ENCODE peak calls at places on chromosome 11, in eight cellular contexts. O is HFF-Myc, S is BJ, Y is ovary, J is tibial nerve, A is cardiac fibroblast, F is GM12865, T is left ventricle myocardium inferior. W is an unnamed sample.

GRCh38 chr11:87035976-87036583 is 1.7 kb upstream of the TMEM135 start:
- DNase-seq in O (no peak), S (no peak), Y (no peak), J (no peak), A (no peak), F (no peak), T (no peak), W (no peak)

GRCh38 chr11:2923446-2924375 is 5.5 kb downstream of the PHLDA2 start:
- DNase-seq in O (no peak), S (no peak), Y (no peak), J (no peak), A (no peak), F (no peak), T (no peak), W (no peak)

GRCh38 chr11:27656320-27656719 is 43.9 kb downstream of the BDNF start:
- DNase-seq in O (no peak), S (no peak), Y (no peak), J (no peak), A (no peak), F (no peak), T (no peak), W (no peak)

GRCh38 chr11:1075341-1075911 is 752 bp downstream of the MUC2 start:
- DNase-seq in O (no peak), S (no peak), Y (no peak), J (peak; percentile 8), A (no peak), F (no peak), T (no peak), W (no peak)

GRCh38 chr11:74932797-74933196 is 16.1 kb downstream of the XRRA1 start:
- DNase-seq in O (no peak), S (no peak), Y (no peak), J (no peak), A (peak; percentile 83), F (no peak), T (no peak), W (no peak)

GRCh38 chr11:19869466-19869865 is 156.8 kb downstream of the NAV2 start:
- DNase-seq in O (no peak), S (no peak), Y (no peak), J (no peak), A (no peak), F (no peak), T (no peak), W (no peak)

GRCh38 chr11:2807801-2808241 is 77.8 kb downstream of the CDKN1C start:
- DNase-seq in O (no peak), S (no peak), Y (peak; percentile 59), J (peak; percentile 12), A (no peak), F (no peak), T (peak; percentile 15), W (peak; percentile 7)

GRCh38 chr11:73577496-73577917 is 20.4 kb downstream of the FAM168A start:
- DNase-seq in O (peak; percentile 53), S (peak; percentile 33), Y (no peak), J (no peak), A (no peak), F (peak; percentile 29), T (no peak), W (no peak)

GRCh38 chr11:127996825-127997224 is 590.5 kb downstream of the ETS1 start:
- DNase-seq in O (no peak), S (no peak), Y (no peak), J (no peak), A (peak; percentile 81), F (no peak), T (no peak), W (no peak)

GRCh38 chr11:76209671-76209955 is 3.3 kb upstream of the WNT11 start:
- DNase-seq in O (no peak), S (no peak), Y (no peak), J (no peak), A (no peak), F (no peak), T (no peak), W (no peak)

GRCh38 chr11:134228625-134229024 is 4.2 kb downstream of the VPS26B start:
- DNase-seq in O (peak; percentile 27), S (peak; percentile 46), Y (no peak), J (no peak), A (no peak), F (peak; percentile 90), T (no peak), W (no peak)

GRCh38 chr11:67055812-67056211 is 835 bp upstream of the RHOD start:
- DNase-seq in O (no peak), S (no peak), Y (peak; percentile 53), J (no peak), A (peak; percentile 16), F (no peak), T (no peak), W (no peak)

GRCh38 chr11:16825968-16826367 is 87.5 kb downstream of the C11orf58 start:
- DNase-seq in O (no peak), S (no peak), Y (no peak), J (no peak), A (no peak), F (no peak), T (no peak), W (no peak)

GRCh38 chr11:123590296-123590912 is 64.0 kb downstream of the SCN3B start:
- DNase-seq in O (no peak), S (peak; percentile 20), Y (no peak), J (no peak), A (peak; percentile 16), F (no peak), T (no peak), W (peak; percentile 66)

GRCh38 chr11:34105079-34105956 is at the start of gene NAT10:
- DNase-seq in O (peak; percentile 99), S (peak; percentile 94), Y (peak; percentile 96), J (peak; percentile 92), A (peak; percentile 99), F (peak; percentile 99), T (peak; percentile 96), W (peak; percentile 98)
- TF ChIP-seq CTCF in O (no peak), S (peak; percentile 15), Y (no peak), J (no peak), A (no peak), F (peak; percentile 13), T (peak; percentile 32), W (peak; percentile 31)

GRCh38 chr11:63892233-63892632 is 24.7 kb downstream of the RCOR2 start:
- DNase-seq in O (no peak), S (no peak), Y (no peak), J (no peak), A (peak; percentile 31), F (peak; percentile 20), T (no peak), W (no peak)
- TF ChIP-seq CTCF in O (peak; percentile 3), S (no peak), Y (no peak), J (no peak), A (peak; percentile 3), F (no peak), T (no peak), W (no peak)

GRCh38 chr11:63998558-63999348 is 12.5 kb downstream of the OTUB1 start:
- DNase-seq in O (no peak), S (no peak), Y (no peak), J (no peak), A (no peak), F (no peak), T (peak; percentile 38), W (no peak)
- TF ChIP-seq CTCF in O (no peak), S (no peak), Y (no peak), J (no peak), A (no peak), F (no peak), T (no peak), W (no peak)

GRCh38 chr11:102317099-102317767 is at the start of gene BIRC3:
- DNase-seq in O (peak; percentile 78), S (peak; percentile 70), Y (peak; percentile 81), J (peak; percentile 61), A (peak; percentile 97), F (peak; percentile 99), T (peak; percentile 70), W (peak; percentile 94)
- TF ChIP-seq CTCF in O (no peak), S (peak; percentile 51), Y (peak; percentile 10), J (peak; percentile 21), A (peak; percentile 25), F (no peak), T (peak; percentile 56), W (peak; percentile 31)